ENCODE peak calls at places on chromosomes 7 and 10, in ten cellular contexts. One of them, this sample, is unnamed.

GRCh38 chr7:47181609-47182264 is 400.2 kb downstream of the TNS3 start:
- DNase-seq in NCI-H510A treated with DMSO at 0.1 percent for 48 hours: no peak
- DNase-seq in MCF 10A: no peak
- DNase-seq in NCI-H1092 treated with DMSO at 0.1 percent for 48 hours: peak
- DNase-seq in HEK293T: no peak
- DNase-seq in kidney glomerular epithelial cell: no peak
- DNase-seq in brain microvascular endothelial cell: no peak
- DNase-seq in coronary artery: no peak
- DNase-seq in activated CD4-positive, alpha-beta T cell treated with anti-CD3 and anti-CD28 coated beads, Interleukin-2, amount 10 ng/mL, durations not matched to agents 7 days and 5 days: no peak
- DNase-seq in KG1: no peak
- DNase-seq in this sample: no peak

GRCh38 chr7:129591868-129592267 is 19.7 kb upstream of the NRF1 start:
- DNase-seq in NCI-H510A treated with DMSO at 0.1 percent for 48 hours: no peak
- DNase-seq in MCF 10A: no peak
- DNase-seq in NCI-H1092 treated with DMSO at 0.1 percent for 48 hours: no peak
- DNase-seq in HEK293T: no peak
- DNase-seq in kidney glomerular epithelial cell: no peak
- DNase-seq in brain microvascular endothelial cell: no peak
- DNase-seq in coronary artery: no peak
- DNase-seq in activated CD4-positive, alpha-beta T cell treated with anti-CD3 and anti-CD28 coated beads, Interleukin-2, amount 10 ng/mL, durations not matched to agents 7 days and 5 days: no peak
- DNase-seq in KG1: no peak
- DNase-seq in this sample: no peak

GRCh38 chr7:137245890-137246289 is 97.6 kb downstream of the PTN start:
- DNase-seq in NCI-H510A treated with DMSO at 0.1 percent for 48 hours: no peak
- DNase-seq in MCF 10A: no peak
- DNase-seq in NCI-H1092 treated with DMSO at 0.1 percent for 48 hours: no peak
- DNase-seq in HEK293T: no peak
- DNase-seq in kidney glomerular epithelial cell: no peak
- DNase-seq in brain microvascular endothelial cell: peak
- DNase-seq in coronary artery: no peak
- DNase-seq in activated CD4-positive, alpha-beta T cell treated with anti-CD3 and anti-CD28 coated beads, Interleukin-2, amount 10 ng/mL, durations not matched to agents 7 days and 5 days: no peak
- DNase-seq in KG1: no peak
- DNase-seq in this sample: no peak

GRCh38 chr10:19498348-19499290 is 317.6 kb upstream of the PLXDC2 start:
- DNase-seq in NCI-H510A treated with DMSO at 0.1 percent for 48 hours: no peak
- DNase-seq in MCF 10A: peak
- DNase-seq in NCI-H1092 treated with DMSO at 0.1 percent for 48 hours: no peak
- DNase-seq in HEK293T: no peak
- DNase-seq in kidney glomerular epithelial cell: no peak
- DNase-seq in brain microvascular endothelial cell: no peak
- DNase-seq in coronary artery: no peak
- DNase-seq in activated CD4-positive, alpha-beta T cell treated with anti-CD3 and anti-CD28 coated beads, Interleukin-2, amount 10 ng/mL, durations not matched to agents 7 days and 5 days: no peak
- DNase-seq in KG1: no peak
- DNase-seq in this sample: no peak

GRCh38 chr7:81783818-81784217 is 14.0 kb upstream of the HGF start:
- DNase-seq in NCI-H510A treated with DMSO at 0.1 percent for 48 hours: no peak
- DNase-seq in MCF 10A: no peak
- DNase-seq in NCI-H1092 treated with DMSO at 0.1 percent for 48 hours: no peak
- DNase-seq in HEK293T: no peak
- DNase-seq in kidney glomerular epithelial cell: no peak
- DNase-seq in brain microvascular endothelial cell: no peak
- DNase-seq in coronary artery: no peak
- DNase-seq in activated CD4-positive, alpha-beta T cell treated with anti-CD3 and anti-CD28 coated beads, Interleukin-2, amount 10 ng/mL, durations not matched to agents 7 days and 5 days: no peak
- DNase-seq in KG1: no peak
- DNase-seq in this sample: no peak

GRCh38 chr10:113080621-113081229 is 130.7 kb downstream of the TCF7L2 start:
- DNase-seq in NCI-H510A treated with DMSO at 0.1 percent for 48 hours: no peak
- DNase-seq in MCF 10A: no peak
- DNase-seq in NCI-H1092 treated with DMSO at 0.1 percent for 48 hours: no peak
- DNase-seq in HEK293T: no peak
- DNase-seq in kidney glomerular epithelial cell: no peak
- DNase-seq in brain microvascular endothelial cell: no peak
- DNase-seq in coronary artery: no peak
- DNase-seq in activated CD4-positive, alpha-beta T cell treated with anti-CD3 and anti-CD28 coated beads, Interleukin-2, amount 10 ng/mL, durations not matched to agents 7 days and 5 days: no peak
- DNase-seq in KG1: no peak
- DNase-seq in this sample: no peak

GRCh38 chr10:34835908-34836558 is 20.9 kb upstream of the PARD3 start:
- DNase-seq in NCI-H510A treated with DMSO at 0.1 percent for 48 hours: no peak
- DNase-seq in MCF 10A: no peak
- DNase-seq in NCI-H1092 treated with DMSO at 0.1 percent for 48 hours: no peak
- DNase-seq in HEK293T: no peak
- DNase-seq in kidney glomerular epithelial cell: no peak
- DNase-seq in brain microvascular endothelial cell: no peak
- DNase-seq in coronary artery: no peak
- DNase-seq in activated CD4-positive, alpha-beta T cell treated with anti-CD3 and anti-CD28 coated beads, Interleukin-2, amount 10 ng/mL, durations not matched to agents 7 days and 5 days: no peak
- DNase-seq in KG1: no peak
- DNase-seq in this sample: no peak

GRCh38 chr10:120969219-120969645 is 118.1 kb downstream of the WDR11 start:
- DNase-seq in NCI-H510A treated with DMSO at 0.1 percent for 48 hours: no peak
- DNase-seq in MCF 10A: peak
- DNase-seq in NCI-H1092 treated with DMSO at 0.1 percent for 48 hours: no peak
- DNase-seq in HEK293T: no peak
- DNase-seq in kidney glomerular epithelial cell: peak
- DNase-seq in brain microvascular endothelial cell: no peak
- DNase-seq in coronary artery: no peak
- DNase-seq in activated CD4-positive, alpha-beta T cell treated with anti-CD3 and anti-CD28 coated beads, Interleukin-2, amount 10 ng/mL, durations not matched to agents 7 days and 5 days: no peak
- DNase-seq in KG1: no peak
- DNase-seq in this sample: no peak

GRCh38 chr10:47290338-47290737 is 9.7 kb upstream of the GDF10 start:
- DNase-seq in NCI-H510A treated with DMSO at 0.1 percent for 48 hours: no peak
- DNase-seq in MCF 10A: no peak
- DNase-seq in NCI-H1092 treated with DMSO at 0.1 percent for 48 hours: no peak
- DNase-seq in HEK293T: no peak
- DNase-seq in kidney glomerular epithelial cell: no peak
- DNase-seq in brain microvascular endothelial cell: no peak
- DNase-seq in coronary artery: peak
- DNase-seq in activated CD4-positive, alpha-beta T cell treated with anti-CD3 and anti-CD28 coated beads, Interleukin-2, amount 10 ng/mL, durations not matched to agents 7 days and 5 days: no peak
- DNase-seq in KG1: no peak
- DNase-seq in this sample: no peak

GRCh38 chr7:113856010-113856409 is 62.8 kb downstream of the PPP1R3A start:
- DNase-seq in NCI-H510A treated with DMSO at 0.1 percent for 48 hours: no peak
- DNase-seq in MCF 10A: peak
- DNase-seq in NCI-H1092 treated with DMSO at 0.1 percent for 48 hours: no peak
- DNase-seq in HEK293T: no peak
- DNase-seq in kidney glomerular epithelial cell: no peak
- DNase-seq in brain microvascular endothelial cell: no peak
- DNase-seq in coronary artery: no peak
- DNase-seq in activated CD4-positive, alpha-beta T cell treated with anti-CD3 and anti-CD28 coated beads, Interleukin-2, amount 10 ng/mL, durations not matched to agents 7 days and 5 days: no peak
- DNase-seq in KG1: no peak
- DNase-seq in this sample: no peak

GRCh38 chr7:134995239-134996096 is 9.2 kb downstream of the AGBL3 start:
- DNase-seq in NCI-H510A treated with DMSO at 0.1 percent for 48 hours: no peak
- DNase-seq in MCF 10A: no peak
- DNase-seq in NCI-H1092 treated with DMSO at 0.1 percent for 48 hours: no peak
- DNase-seq in HEK293T: no peak
- DNase-seq in kidney glomerular epithelial cell: no peak
- DNase-seq in brain microvascular endothelial cell: no peak
- DNase-seq in coronary artery: no peak
- DNase-seq in activated CD4-positive, alpha-beta T cell treated with anti-CD3 and anti-CD28 coated beads, Interleukin-2, amount 10 ng/mL, durations not matched to agents 7 days and 5 days: peak
- DNase-seq in KG1: no peak
- DNase-seq in this sample: peak

GRCh38 chr7:106421181-106421762 is 136.5 kb upstream of the NAMPT start:
- DNase-seq in NCI-H510A treated with DMSO at 0.1 percent for 48 hours: peak
- DNase-seq in MCF 10A: peak
- DNase-seq in NCI-H1092 treated with DMSO at 0.1 percent for 48 hours: peak
- DNase-seq in HEK293T: no peak
- DNase-seq in kidney glomerular epithelial cell: peak
- DNase-seq in brain microvascular endothelial cell: peak
- DNase-seq in coronary artery: peak
- DNase-seq in activated CD4-positive, alpha-beta T cell treated with anti-CD3 and anti-CD28 coated beads, Interleukin-2, amount 10 ng/mL, durations not matched to agents 7 days and 5 days: no peak
- DNase-seq in KG1: no peak
- DNase-seq in this sample: no peak

GRCh38 chr7:147923841-147924240 is 666.7 kb upstream of the C7orf33 start:
- DNase-seq in NCI-H510A treated with DMSO at 0.1 percent for 48 hours: no peak
- DNase-seq in MCF 10A: no peak
- DNase-seq in NCI-H1092 treated with DMSO at 0.1 percent for 48 hours: no peak
- DNase-seq in HEK293T: no peak
- DNase-seq in kidney glomerular epithelial cell: no peak
- DNase-seq in brain microvascular endothelial cell: no peak
- DNase-seq in coronary artery: no peak
- DNase-seq in activated CD4-positive, alpha-beta T cell treated with anti-CD3 and anti-CD28 coated beads, Interleukin-2, amount 10 ng/mL, durations not matched to agents 7 days and 5 days: no peak
- DNase-seq in KG1: no peak
- DNase-seq in this sample: no peak

GRCh38 chr10:124414077-124414476 is 4.6 kb downstream of the OAT start:
- DNase-seq in NCI-H510A treated with DMSO at 0.1 percent for 48 hours: no peak
- DNase-seq in MCF 10A: peak
- DNase-seq in NCI-H1092 treated with DMSO at 0.1 percent for 48 hours: no peak
- DNase-seq in HEK293T: no peak
- DNase-seq in kidney glomerular epithelial cell: no peak
- DNase-seq in brain microvascular endothelial cell: no peak
- DNase-seq in coronary artery: no peak
- DNase-seq in activated CD4-positive, alpha-beta T cell treated with anti-CD3 and anti-CD28 coated beads, Interleukin-2, amount 10 ng/mL, durations not matched to agents 7 days and 5 days: no peak
- DNase-seq in KG1: no peak
- DNase-seq in this sample: no peak

GRCh38 chr10:46518028-46518725 is 38.3 kb downstream of the GPRIN2 start:
- DNase-seq in NCI-H510A treated with DMSO at 0.1 percent for 48 hours: no peak
- DNase-seq in MCF 10A: no peak
- DNase-seq in NCI-H1092 treated with DMSO at 0.1 percent for 48 hours: no peak
- DNase-seq in HEK293T: no peak
- DNase-seq in kidney glomerular epithelial cell: no peak
- DNase-seq in brain microvascular endothelial cell: no peak
- DNase-seq in coronary artery: no peak
- DNase-seq in activated CD4-positive, alpha-beta T cell treated with anti-CD3 and anti-CD28 coated beads, Interleukin-2, amount 10 ng/mL, durations not matched to agents 7 days and 5 days: no peak
- DNase-seq in KG1: no peak
- DNase-seq in this sample: peak

GRCh38 chr10:116913681-116914080 is 64.4 kb downstream of the ENO4 start:
- DNase-seq in NCI-H510A treated with DMSO at 0.1 percent for 48 hours: no peak
- DNase-seq in MCF 10A: no peak
- DNase-seq in NCI-H1092 treated with DMSO at 0.1 percent for 48 hours: no peak
- DNase-seq in HEK293T: no peak
- DNase-seq in kidney glomerular epithelial cell: no peak
- DNase-seq in brain microvascular endothelial cell: no peak
- DNase-seq in coronary artery: no peak
- DNase-seq in activated CD4-positive, alpha-beta T cell treated with anti-CD3 and anti-CD28 coated beads, Interleukin-2, amount 10 ng/mL, durations not matched to agents 7 days and 5 days: no peak
- DNase-seq in KG1: no peak
- DNase-seq in this sample: no peak

GRCh38 chr10:125531470-125531869 is 151.5 kb downstream of the TEX36 start:
- DNase-seq in NCI-H510A treated with DMSO at 0.1 percent for 48 hours: no peak
- DNase-seq in MCF 10A: no peak
- DNase-seq in NCI-H1092 treated with DMSO at 0.1 percent for 48 hours: peak
- DNase-seq in HEK293T: no peak
- DNase-seq in kidney glomerular epithelial cell: no peak
- DNase-seq in brain microvascular endothelial cell: no peak
- DNase-seq in coronary artery: no peak
- DNase-seq in activated CD4-positive, alpha-beta T cell treated with anti-CD3 and anti-CD28 coated beads, Interleukin-2, amount 10 ng/mL, durations not matched to agents 7 days and 5 days: no peak
- DNase-seq in KG1: no peak
- DNase-seq in this sample: no peak

GRCh38 chr10:33337335-33337854 is 2.9 kb upstream of the NRP1 start:
- DNase-seq in NCI-H510A treated with DMSO at 0.1 percent for 48 hours: no peak
- DNase-seq in MCF 10A: peak
- DNase-seq in NCI-H1092 treated with DMSO at 0.1 percent for 48 hours: peak
- DNase-seq in HEK293T: peak
- DNase-seq in kidney glomerular epithelial cell: peak
- DNase-seq in brain microvascular endothelial cell: peak
- DNase-seq in coronary artery: no peak
- DNase-seq in activated CD4-positive, alpha-beta T cell treated with anti-CD3 and anti-CD28 coated beads, Interleukin-2, amount 10 ng/mL, durations not matched to agents 7 days and 5 days: no peak
- DNase-seq in KG1: no peak
- DNase-seq in this sample: no peak

GRCh38 chr7:4792537-4793126 is 17.2 kb downstream of the AP5Z1 start:
- DNase-seq in NCI-H510A treated with DMSO at 0.1 percent for 48 hours: no peak
- DNase-seq in MCF 10A: no peak
- DNase-seq in NCI-H1092 treated with DMSO at 0.1 percent for 48 hours: no peak
- DNase-seq in HEK293T: no peak
- DNase-seq in kidney glomerular epithelial cell: no peak
- DNase-seq in brain microvascular endothelial cell: no peak
- DNase-seq in coronary artery: no peak
- DNase-seq in activated CD4-positive, alpha-beta T cell treated with anti-CD3 and anti-CD28 coated beads, Interleukin-2, amount 10 ng/mL, durations not matched to agents 7 days and 5 days: no peak
- DNase-seq in KG1: no peak
- DNase-seq in this sample: no peak

GRCh38 chr10:118504044-118504944 is 91.2 kb downstream of the PRLHR start:
- DNase-seq in NCI-H510A treated with DMSO at 0.1 percent for 48 hours: no peak
- DNase-seq in MCF 10A: peak
- DNase-seq in NCI-H1092 treated with DMSO at 0.1 percent for 48 hours: no peak
- DNase-seq in HEK293T: peak
- DNase-seq in kidney glomerular epithelial cell: peak
- DNase-seq in brain microvascular endothelial cell: peak
- DNase-seq in coronary artery: no peak
- DNase-seq in activated CD4-positive, alpha-beta T cell treated with anti-CD3 and anti-CD28 coated beads, Interleukin-2, amount 10 ng/mL, durations not matched to agents 7 days and 5 days: no peak
- DNase-seq in KG1: no peak
- DNase-seq in this sample: no peak

GRCh38 chr7:33922820-33923219 is 17.5 kb downstream of the BMPER start:
- DNase-seq in NCI-H510A treated with DMSO at 0.1 percent for 48 hours: no peak
- DNase-seq in MCF 10A: no peak
- DNase-seq in NCI-H1092 treated with DMSO at 0.1 percent for 48 hours: no peak
- DNase-seq in HEK293T: no peak
- DNase-seq in kidney glomerular epithelial cell: no peak
- DNase-seq in brain microvascular endothelial cell: no peak
- DNase-seq in coronary artery: no peak
- DNase-seq in activated CD4-positive, alpha-beta T cell treated with anti-CD3 and anti-CD28 coated beads, Interleukin-2, amount 10 ng/mL, durations not matched to agents 7 days and 5 days: no peak
- DNase-seq in KG1: no peak
- DNase-seq in this sample: no peak

GRCh38 chr7:42125321-42125720 is 111.7 kb downstream of the GLI3 start:
- DNase-seq in NCI-H510A treated with DMSO at 0.1 percent for 48 hours: no peak
- DNase-seq in MCF 10A: no peak
- DNase-seq in NCI-H1092 treated with DMSO at 0.1 percent for 48 hours: no peak
- DNase-seq in HEK293T: no peak
- DNase-seq in kidney glomerular epithelial cell: no peak
- DNase-seq in brain microvascular endothelial cell: no peak
- DNase-seq in coronary artery: no peak
- DNase-seq in activated CD4-positive, alpha-beta T cell treated with anti-CD3 and anti-CD28 coated beads, Interleukin-2, amount 10 ng/mL, durations not matched to agents 7 days and 5 days: no peak
- DNase-seq in KG1: no peak
- DNase-seq in this sample: no peak

GRCh38 chr10:122850705-122851640 is 5.3 kb upstream of the CUZD1 start:
- DNase-seq in NCI-H510A treated with DMSO at 0.1 percent for 48 hours: no peak
- DNase-seq in MCF 10A: peak
- DNase-seq in NCI-H1092 treated with DMSO at 0.1 percent for 48 hours: no peak
- DNase-seq in HEK293T: no peak
- DNase-seq in kidney glomerular epithelial cell: peak
- DNase-seq in brain microvascular endothelial cell: no peak
- DNase-seq in coronary artery: no peak
- DNase-seq in activated CD4-positive, alpha-beta T cell treated with anti-CD3 and anti-CD28 coated beads, Interleukin-2, amount 10 ng/mL, durations not matched to agents 7 days and 5 days: no peak
- DNase-seq in KG1: no peak
- DNase-seq in this sample: no peak

GRCh38 chr10:59682986-59683937 is 26.4 kb downstream of the SLC16A9 start:
- DNase-seq in NCI-H510A treated with DMSO at 0.1 percent for 48 hours: no peak
- DNase-seq in MCF 10A: no peak
- DNase-seq in NCI-H1092 treated with DMSO at 0.1 percent for 48 hours: no peak
- DNase-seq in HEK293T: no peak
- DNase-seq in kidney glomerular epithelial cell: no peak
- DNase-seq in brain microvascular endothelial cell: no peak
- DNase-seq in coronary artery: no peak
- DNase-seq in activated CD4-positive, alpha-beta T cell treated with anti-CD3 and anti-CD28 coated beads, Interleukin-2, amount 10 ng/mL, durations not matched to agents 7 days and 5 days: no peak
- DNase-seq in KG1: no peak
- DNase-seq in this sample: no peak

GRCh38 chr7:117963278-117964184 is 90.3 kb upstream of the CTTNBP2 start:
- DNase-seq in NCI-H510A treated with DMSO at 0.1 percent for 48 hours: no peak
- DNase-seq in MCF 10A: no peak
- DNase-seq in NCI-H1092 treated with DMSO at 0.1 percent for 48 hours: no peak
- DNase-seq in HEK293T: no peak
- DNase-seq in kidney glomerular epithelial cell: no peak
- DNase-seq in brain microvascular endothelial cell: no peak
- DNase-seq in coronary artery: no peak
- DNase-seq in activated CD4-positive, alpha-beta T cell treated with anti-CD3 and anti-CD28 coated beads, Interleukin-2, amount 10 ng/mL, durations not matched to agents 7 days and 5 days: no peak
- DNase-seq in KG1: no peak
- DNase-seq in this sample: no peak

GRCh38 chr10:69446650-69447151 is 4.6 kb upstream of the TSPAN15 start:
- DNase-seq in NCI-H510A treated with DMSO at 0.1 percent for 48 hours: peak
- DNase-seq in MCF 10A: peak
- DNase-seq in NCI-H1092 treated with DMSO at 0.1 percent for 48 hours: no peak
- DNase-seq in HEK293T: no peak
- DNase-seq in kidney glomerular epithelial cell: peak
- DNase-seq in brain microvascular endothelial cell: peak
- DNase-seq in coronary artery: no peak
- DNase-seq in activated CD4-positive, alpha-beta T cell treated with anti-CD3 and anti-CD28 coated beads, Interleukin-2, amount 10 ng/mL, durations not matched to agents 7 days and 5 days: no peak
- DNase-seq in KG1: no peak
- DNase-seq in this sample: no peak

GRCh38 chr7:130891254-130892094 is 157.5 kb upstream of the KLF14 start:
- DNase-seq in NCI-H510A treated with DMSO at 0.1 percent for 48 hours: no peak
- DNase-seq in MCF 10A: peak
- DNase-seq in NCI-H1092 treated with DMSO at 0.1 percent for 48 hours: no peak
- DNase-seq in HEK293T: no peak
- DNase-seq in kidney glomerular epithelial cell: peak
- DNase-seq in brain microvascular endothelial cell: peak
- DNase-seq in coronary artery: peak
- DNase-seq in activated CD4-positive, alpha-beta T cell treated with anti-CD3 and anti-CD28 coated beads, Interleukin-2, amount 10 ng/mL, durations not matched to agents 7 days and 5 days: no peak
- DNase-seq in KG1: no peak
- DNase-seq in this sample: no peak

GRCh38 chr7:37052673-37053072 is 328.4 kb upstream of the AOAH start:
- DNase-seq in NCI-H510A treated with DMSO at 0.1 percent for 48 hours: no peak
- DNase-seq in MCF 10A: peak
- DNase-seq in NCI-H1092 treated with DMSO at 0.1 percent for 48 hours: no peak
- DNase-seq in HEK293T: peak
- DNase-seq in kidney glomerular epithelial cell: peak
- DNase-seq in brain microvascular endothelial cell: peak
- DNase-seq in coronary artery: no peak
- DNase-seq in activated CD4-positive, alpha-beta T cell treated with anti-CD3 and anti-CD28 coated beads, Interleukin-2, amount 10 ng/mL, durations not matched to agents 7 days and 5 days: peak
- DNase-seq in KG1: peak
- DNase-seq in this sample: peak